ENCODE peak calls at places on chromosomes 2 and 18, in nine cellular contexts. One of them, this sample, is unnamed.

GRCh38 chr2:208511016-208511415 is 104.4 kb downstream of the PTH2R start:
- DNase-seq in GM12864: no peak
- DNase-seq in right atrium auricular region: no peak
- DNase-seq in fibroblast of the aortic adventitia: no peak
- DNase-seq in heart left ventricle: no peak
- DNase-seq in epithelial cell of esophagus: no peak
- DNase-seq in neural progenitor cell: peak
- DNase-seq in fibroblast of mammary gland: no peak
- DNase-seq in A549: no peak
- DNase-seq in this sample: no peak

GRCh38 chr18:67938691-67939090 is 422.2 kb upstream of the DSEL start:
- DNase-seq in fibroblast of mammary gland: peak
- DNase-seq in GM12864: no peak
- DNase-seq in fibroblast of the aortic adventitia: no peak
- DNase-seq in epithelial cell of esophagus: no peak
- DNase-seq in heart left ventricle: no peak
- DNase-seq in neural progenitor cell: no peak
- DNase-seq in right atrium auricular region: no peak
- DNase-seq in A549: no peak
- DNase-seq in this sample: no peak

GRCh38 chr2:217988014-217988839 is 14.6 kb downstream of the TNS1 start:
- DNase-seq in A549: peak
- DNase-seq in heart left ventricle: peak
- DNase-seq in neural progenitor cell: peak
- DNase-seq in right atrium auricular region: peak
- DNase-seq in GM12864: peak
- DNase-seq in fibroblast of the aortic adventitia: peak
- DNase-seq in epithelial cell of esophagus: peak
- DNase-seq in fibroblast of mammary gland: peak
- DNase-seq in this sample: peak

GRCh38 chr2:239534581-239535412 is 134.0 kb upstream of the HDAC4 start:
- DNase-seq in heart left ventricle: peak
- DNase-seq in epithelial cell of esophagus: no peak
- DNase-seq in A549: no peak
- DNase-seq in fibroblast of the aortic adventitia: no peak
- DNase-seq in neural progenitor cell: no peak
- DNase-seq in right atrium auricular region: no peak
- DNase-seq in fibroblast of mammary gland: no peak
- DNase-seq in GM12864: no peak
- DNase-seq in this sample: no peak

GRCh38 chr2:216736326-216736725 is 41.0 kb upstream of the IGFBP5 start:
- DNase-seq in neural progenitor cell: no peak
- DNase-seq in right atrium auricular region: no peak
- DNase-seq in A549: no peak
- DNase-seq in GM12864: no peak
- DNase-seq in fibroblast of mammary gland: no peak
- DNase-seq in heart left ventricle: no peak
- DNase-seq in fibroblast of the aortic adventitia: no peak
- DNase-seq in epithelial cell of esophagus: no peak
- DNase-seq in this sample: no peak

GRCh38 chr18:13791181-13791580 is 32.8 kb upstream of the MC5R start:
- DNase-seq in GM12864: no peak
- DNase-seq in fibroblast of the aortic adventitia: no peak
- DNase-seq in epithelial cell of esophagus: peak
- DNase-seq in A549: peak
- DNase-seq in fibroblast of mammary gland: peak
- DNase-seq in neural progenitor cell: no peak
- DNase-seq in right atrium auricular region: no peak
- DNase-seq in heart left ventricle: no peak
- DNase-seq in this sample: no peak

GRCh38 chr2:202965810-202966454 is 48.7 kb upstream of the NBEAL1 start:
- DNase-seq in fibroblast of the aortic adventitia: peak
- DNase-seq in fibroblast of mammary gland: peak
- DNase-seq in right atrium auricular region: no peak
- DNase-seq in A549: peak
- DNase-seq in GM12864: peak
- DNase-seq in heart left ventricle: no peak
- DNase-seq in epithelial cell of esophagus: peak
- DNase-seq in neural progenitor cell: peak
- DNase-seq in this sample: peak

GRCh38 chr2:25879133-25879730 is 945 bp upstream of the ASXL2 start:
- DNase-seq in epithelial cell of esophagus: peak
- DNase-seq in fibroblast of mammary gland: peak
- DNase-seq in neural progenitor cell: no peak
- DNase-seq in fibroblast of the aortic adventitia: peak
- DNase-seq in GM12864: no peak
- DNase-seq in right atrium auricular region: no peak
- DNase-seq in heart left ventricle: no peak
- DNase-seq in A549: peak
- DNase-seq in this sample: no peak

GRCh38 chr2:45813003-45813601 is 161.6 kb downstream of the PRKCE start:
- DNase-seq in GM12864: no peak
- DNase-seq in heart left ventricle: peak
- DNase-seq in A549: no peak
- DNase-seq in epithelial cell of esophagus: no peak
- DNase-seq in fibroblast of mammary gland: peak
- DNase-seq in fibroblast of the aortic adventitia: peak
- DNase-seq in neural progenitor cell: peak
- DNase-seq in right atrium auricular region: no peak
- DNase-seq in this sample: no peak

GRCh38 chr2:149806651-149807050 is 219.1 kb upstream of the MMADHC start:
- DNase-seq in A549: no peak
- DNase-seq in neural progenitor cell: no peak
- DNase-seq in GM12864: no peak
- DNase-seq in fibroblast of the aortic adventitia: no peak
- DNase-seq in epithelial cell of esophagus: no peak
- DNase-seq in fibroblast of mammary gland: no peak
- DNase-seq in heart left ventricle: no peak
- DNase-seq in right atrium auricular region: no peak
- DNase-seq in this sample: no peak

GRCh38 chr2:230589497-230590015 is 123.1 kb upstream of the CAB39 start:
- DNase-seq in epithelial cell of esophagus: no peak
- DNase-seq in A549: no peak
- DNase-seq in fibroblast of the aortic adventitia: no peak
- DNase-seq in neural progenitor cell: no peak
- DNase-seq in GM12864: peak
- DNase-seq in fibroblast of mammary gland: no peak
- DNase-seq in right atrium auricular region: no peak
- DNase-seq in heart left ventricle: no peak
- DNase-seq in this sample: peak

GRCh38 chr2:226445216-226445861 is 354.3 kb downstream of the IRS1 start:
- DNase-seq in right atrium auricular region: no peak
- DNase-seq in A549: no peak
- DNase-seq in heart left ventricle: no peak
- DNase-seq in epithelial cell of esophagus: no peak
- DNase-seq in GM12864: no peak
- DNase-seq in fibroblast of the aortic adventitia: no peak
- DNase-seq in fibroblast of mammary gland: no peak
- DNase-seq in neural progenitor cell: no peak
- DNase-seq in this sample: no peak

GRCh38 chr2:10688921-10689807 is 611 bp downstream of the NOL10 start:
- DNase-seq in fibroblast of the aortic adventitia: no peak
- DNase-seq in heart left ventricle: peak
- DNase-seq in right atrium auricular region: no peak
- DNase-seq in GM12864: no peak
- DNase-seq in A549: no peak
- DNase-seq in epithelial cell of esophagus: no peak
- DNase-seq in fibroblast of mammary gland: peak
- DNase-seq in neural progenitor cell: no peak
- DNase-seq in this sample: no peak

GRCh38 chr2:179272406-179273192 is 8.0 kb upstream of the SESTD1 start:
- DNase-seq in neural progenitor cell: peak
- DNase-seq in fibroblast of the aortic adventitia: peak
- DNase-seq in epithelial cell of esophagus: peak
- DNase-seq in fibroblast of mammary gland: peak
- DNase-seq in heart left ventricle: no peak
- DNase-seq in right atrium auricular region: no peak
- DNase-seq in A549: peak
- DNase-seq in GM12864: no peak
- DNase-seq in this sample: no peak

GRCh38 chr2:130390460-130391057 is 34.7 kb downstream of the PTPN18 start:
- DNase-seq in heart left ventricle: no peak
- DNase-seq in epithelial cell of esophagus: peak
- DNase-seq in right atrium auricular region: no peak
- DNase-seq in fibroblast of the aortic adventitia: no peak
- DNase-seq in neural progenitor cell: no peak
- DNase-seq in fibroblast of mammary gland: no peak
- DNase-seq in A549: no peak
- DNase-seq in GM12864: no peak
- DNase-seq in this sample: no peak

GRCh38 chr18:50973367-50974126 is 5.7 kb downstream of the ELAC1 start:
- DNase-seq in right atrium auricular region: no peak
- DNase-seq in epithelial cell of esophagus: peak
- DNase-seq in A549: peak
- DNase-seq in GM12864: no peak
- DNase-seq in neural progenitor cell: no peak
- DNase-seq in fibroblast of the aortic adventitia: peak
- DNase-seq in heart left ventricle: no peak
- DNase-seq in fibroblast of mammary gland: peak
- DNase-seq in this sample: no peak

GRCh38 chr2:24491626-24492282 is 700 bp downstream of the NCOA1 start:
- DNase-seq in right atrium auricular region: no peak
- DNase-seq in heart left ventricle: peak
- DNase-seq in A549: no peak
- DNase-seq in epithelial cell of esophagus: no peak
- DNase-seq in neural progenitor cell: peak
- DNase-seq in fibroblast of mammary gland: no peak
- DNase-seq in fibroblast of the aortic adventitia: peak
- DNase-seq in GM12864: no peak
- DNase-seq in this sample: peak

GRCh38 chr2:24489942-24490673 is 946 bp upstream of the NCOA1 start:
- DNase-seq in A549: peak
- DNase-seq in GM12864: no peak
- DNase-seq in fibroblast of the aortic adventitia: no peak
- DNase-seq in fibroblast of mammary gland: peak
- DNase-seq in epithelial cell of esophagus: peak
- DNase-seq in heart left ventricle: no peak
- DNase-seq in right atrium auricular region: no peak
- DNase-seq in neural progenitor cell: peak
- DNase-seq in this sample: no peak

GRCh38 chr2:24486628-24487027 is 4.4 kb upstream of the NCOA1 start:
- DNase-seq in epithelial cell of esophagus: no peak
- DNase-seq in A549: no peak
- DNase-seq in neural progenitor cell: no peak
- DNase-seq in fibroblast of mammary gland: no peak
- DNase-seq in right atrium auricular region: no peak
- DNase-seq in heart left ventricle: no peak
- DNase-seq in fibroblast of the aortic adventitia: no peak
- DNase-seq in GM12864: no peak
- DNase-seq in this sample: no peak

GRCh38 chr2:24490674-24491625 is at the start of gene NCOA1:
- DNase-seq in epithelial cell of esophagus: peak
- DNase-seq in A549: peak
- DNase-seq in fibroblast of mammary gland: peak
- DNase-seq in right atrium auricular region: peak
- DNase-seq in GM12864: peak
- DNase-seq in fibroblast of the aortic adventitia: peak
- DNase-seq in neural progenitor cell: peak
- DNase-seq in heart left ventricle: peak
- DNase-seq in this sample: peak

GRCh38 chr2:24489465-24489864 is 1.6 kb upstream of the NCOA1 start:
- DNase-seq in epithelial cell of esophagus: no peak
- DNase-seq in fibroblast of the aortic adventitia: no peak
- DNase-seq in GM12864: no peak
- DNase-seq in neural progenitor cell: no peak
- DNase-seq in heart left ventricle: no peak
- DNase-seq in fibroblast of mammary gland: no peak
- DNase-seq in right atrium auricular region: no peak
- DNase-seq in A549: no peak
- DNase-seq in this sample: no peak
- H3K4me3 ChIP-seq in epithelial cell of esophagus: no peak
- H3K4me3 ChIP-seq in fibroblast of the aortic adventitia: no peak
- H3K4me3 ChIP-seq in GM12864: no peak
- H3K4me3 ChIP-seq in neural progenitor cell: peak
- H3K4me3 ChIP-seq in heart left ventricle: no peak
- H3K4me3 ChIP-seq in fibroblast of mammary gland: no peak
- H3K4me3 ChIP-seq in right atrium auricular region: no peak
- H3K4me3 ChIP-seq in A549: no peak
- H3K4me3 ChIP-seq in this sample: no peak

GRCh38 chr18:26468931-26469340 is 79.4 kb downstream of the KCTD1 start:
- DNase-seq in A549: peak
- DNase-seq in fibroblast of the aortic adventitia: no peak
- DNase-seq in right atrium auricular region: no peak
- DNase-seq in GM12864: peak
- DNase-seq in heart left ventricle: no peak
- DNase-seq in neural progenitor cell: peak
- DNase-seq in epithelial cell of esophagus: peak
- DNase-seq in fibroblast of mammary gland: no peak
- DNase-seq in this sample: no peak
- TF ChIP-seq CTCF in A549: no peak
- TF ChIP-seq CTCF in fibroblast of the aortic adventitia: peak
- TF ChIP-seq CTCF in right atrium auricular region: peak
- TF ChIP-seq CTCF in GM12864: peak
- TF ChIP-seq CTCF in heart left ventricle: peak
- TF ChIP-seq CTCF in neural progenitor cell: peak
- TF ChIP-seq CTCF in epithelial cell of esophagus: peak
- TF ChIP-seq CTCF in fibroblast of mammary gland: peak
- TF ChIP-seq CTCF in this sample: peak

DNA sequence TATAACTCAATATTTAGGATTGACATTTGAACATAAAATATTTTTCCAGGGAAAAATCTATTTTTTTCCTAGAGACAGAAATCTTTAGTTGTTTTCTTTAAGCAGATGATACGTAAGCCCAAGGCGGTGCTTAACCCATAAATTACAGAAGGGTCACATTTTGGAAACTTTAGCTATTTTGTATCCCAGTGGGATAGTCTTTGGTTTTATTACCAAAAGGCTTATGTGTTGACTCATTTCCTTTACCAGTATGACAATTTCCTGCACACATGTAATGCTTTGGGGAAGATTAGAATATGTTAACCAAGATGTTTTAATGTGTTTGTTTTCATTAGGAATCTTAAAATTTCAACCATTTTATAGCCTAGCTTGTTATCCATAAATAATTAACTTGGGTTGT is 24.8 kb downstream of the DYNC1I2 start:
- DNase-seq in fibroblast of mammary gland: peak
- DNase-seq in right atrium auricular region: no peak
- DNase-seq in A549: no peak
- DNase-seq in epithelial cell of esophagus: peak
- DNase-seq in GM12864: no peak
- DNase-seq in fibroblast of the aortic adventitia: peak
- DNase-seq in heart left ventricle: no peak
- DNase-seq in neural progenitor cell: no peak
- DNase-seq in this sample: no peak
- H3K4me3 ChIP-seq in fibroblast of mammary gland: no peak
- H3K4me3 ChIP-seq in right atrium auricular region: no peak
- H3K4me3 ChIP-seq in A549: no peak
- H3K4me3 ChIP-seq in epithelial cell of esophagus: no peak
- H3K4me3 ChIP-seq in GM12864: no peak
- H3K4me3 ChIP-seq in fibroblast of the aortic adventitia: no peak
- H3K4me3 ChIP-seq in heart left ventricle: no peak
- H3K4me3 ChIP-seq in neural progenitor cell: no peak
- H3K4me3 ChIP-seq in this sample: no peak

DNA sequence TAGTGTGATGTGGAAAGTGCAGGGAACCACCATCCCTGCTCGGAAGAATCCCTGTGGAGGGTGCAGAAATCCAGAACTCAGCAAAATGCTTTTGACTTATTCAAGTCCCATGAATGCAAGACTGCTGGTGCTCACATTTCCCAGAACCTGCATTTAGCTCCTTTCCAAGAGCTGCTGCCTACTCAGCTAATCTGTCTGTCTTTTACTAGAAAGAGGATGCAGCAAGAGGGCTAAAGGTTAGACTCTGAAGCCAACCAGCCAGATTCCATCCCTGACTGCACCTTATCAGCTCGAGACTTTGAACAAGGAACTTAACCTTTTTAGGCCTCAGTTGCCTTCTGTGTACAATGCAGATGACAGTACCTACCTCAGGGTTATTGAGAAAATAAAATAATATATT is 11.8 kb upstream of the COX7A2L start:
- DNase-seq in epithelial cell of esophagus: no peak
- DNase-seq in GM12864: no peak
- DNase-seq in A549: no peak
- DNase-seq in fibroblast of the aortic adventitia: no peak
- DNase-seq in fibroblast of mammary gland: no peak
- DNase-seq in neural progenitor cell: no peak
- DNase-seq in right atrium auricular region: no peak
- DNase-seq in heart left ventricle: no peak
- DNase-seq in this sample: no peak
- TF ChIP-seq CTCF in epithelial cell of esophagus: no peak
- TF ChIP-seq CTCF in GM12864: no peak
- TF ChIP-seq CTCF in A549: no peak
- TF ChIP-seq CTCF in fibroblast of the aortic adventitia: no peak
- TF ChIP-seq CTCF in fibroblast of mammary gland: no peak
- TF ChIP-seq CTCF in neural progenitor cell: no peak
- TF ChIP-seq CTCF in right atrium auricular region: no peak
- TF ChIP-seq CTCF in heart left ventricle: no peak
- TF ChIP-seq CTCF in this sample: no peak

This sample was measured in GM06990.